ENCODE peak calls at places on chromosomes 13 and 19, in eight cellular contexts. S is activated naive CD4-positive, alpha-beta T cell treated with anti-CD3 and anti-CD28 coated beads, Interleukin-2, amount 10 ng/mL, durations not matched to agents 7 days and 5 days; M is adrenal gland; N is putamen; K is prostate gland; U is T-helper 2 cell; I is progenitor cell of endocrine pancreas; T is neuronal stem cell. A is an unnamed sample.

GRCh38 chr13:110562696-110563462 is 1.4 kb upstream of the RAB20 start:
- DNase-seq in I (no peak), N (no peak), M (peak), S (no peak), K (peak), U (no peak), T (no peak), A (no peak)

GRCh38 chr13:60509601-60510386 is 112.8 kb downstream of the TDRD3 start:
- DNase-seq in T (no peak), U (no peak), M (no peak), S (no peak), I (no peak), K (no peak), N (no peak), A (no peak)

GRCh38 chr13:45328661-45329105 is 12.3 kb downstream of the TPT1 start:
- DNase-seq in K (no peak), N (no peak), S (no peak), T (no peak), M (no peak), I (no peak), U (no peak), A (no peak)

GRCh38 chr19:38381138-38381537 is 6.7 kb downstream of the GGN start:
- DNase-seq in N (no peak), K (no peak), I (no peak), M (no peak), U (no peak), S (no peak), T (no peak), A (no peak)

GRCh38 chr19:4976412-4977298 is 7.7 kb downstream of the KDM4B start:
- DNase-seq in U (no peak), T (no peak), K (peak), I (no peak), S (no peak), M (peak), N (peak), A (peak)

GRCh38 chr13:113275387-113275786 is 21.7 kb upstream of the LAMP1 start:
- DNase-seq in I (peak), N (no peak), T (no peak), K (peak), M (peak), U (no peak), S (peak), A (no peak)

GRCh38 chr13:36130168-36130541 is 1.0 kb downstream of the DCLK1 start:
- DNase-seq in N (no peak), T (no peak), I (no peak), S (no peak), U (no peak), K (no peak), M (no peak), A (no peak)

GRCh38 chr19:7729211-7729610 is 2.7 kb downstream of the CLEC4G start:
- DNase-seq in I (no peak), K (no peak), N (no peak), M (no peak), T (no peak), U (no peak), S (no peak), A (no peak)

GRCh38 chr19:43460362-43461016 is 4.9 kb downstream of the LYPD3 start:
- DNase-seq in K (no peak), T (no peak), N (no peak), U (no peak), I (no peak), M (no peak), S (no peak), A (no peak)

GRCh38 chr19:24159707-24160106 is 72.7 kb downstream of the ZNF254 start:
- DNase-seq in S (no peak), M (no peak), U (no peak), T (no peak), K (no peak), I (no peak), N (no peak), A (no peak)

GRCh38 chr13:49183672-49184315 is 36.3 kb upstream of the MLNR start:
- DNase-seq in S (no peak), I (no peak), N (no peak), U (no peak), M (no peak), K (no peak), T (no peak), A (no peak)

GRCh38 chr13:72198042-72198441 is 331.0 kb upstream of the DACH1 start:
- DNase-seq in K (no peak), I (no peak), U (no peak), N (peak), T (no peak), M (no peak), S (no peak), A (no peak)

GRCh38 chr13:30708541-30708940 is 26.8 kb upstream of the ALOX5AP start:
- DNase-seq in M (no peak), T (no peak), N (no peak), U (no peak), I (no peak), S (no peak), K (no peak), A (peak)

GRCh38 chr19:36115453-36116343 is at the start of gene TBCB:
- DNase-seq in S (peak), I (peak), M (no peak), T (no peak), N (no peak), K (peak), U (no peak), A (peak)

GRCh38 chr13:47159853-47160550 is 263.1 kb upstream of the HTR2A start:
- DNase-seq in N (no peak), M (no peak), T (no peak), U (no peak), I (no peak), S (no peak), K (no peak), A (no peak)

GRCh38 chr13:42990147-42990990 is 1.7 kb downstream of the EPSTI1 start:
- DNase-seq in K (no peak), T (no peak), M (no peak), N (no peak), I (no peak), U (no peak), S (no peak), A (no peak)

GRCh38 chr13:65133094-65133493 is 2097.0 kb downstream of the PCDH9 start:
- DNase-seq in U (no peak), S (no peak), I (no peak), M (no peak), N (no peak), T (no peak), K (no peak), A (no peak)

GRCh38 chr19:19110410-19111137 is 27.7 kb downstream of the TMEM161A start:
- DNase-seq in S (peak), K (no peak), M (no peak), I (peak), N (peak), T (no peak), U (no peak), A (no peak)

GRCh38 chr19:8461891-8462290 is 17.1 kb downstream of the HNRNPM start:
- DNase-seq in M (no peak), N (no peak), U (no peak), I (no peak), S (no peak), K (no peak), T (no peak), A (no peak)

GRCh38 chr13:20824762-20825161 is 51.0 kb upstream of the EEF1AKMT1 start:
- DNase-seq in M (no peak), S (no peak), I (no peak), K (no peak), U (no peak), T (no peak), N (no peak), A (no peak)

GRCh38 chr13:41007359-41008118 is 11.6 kb downstream of the ELF1 start:
- DNase-seq in M (no peak), I (no peak), U (no peak), S (no peak), N (no peak), T (no peak), K (no peak), A (no peak)

GRCh38 chr13:30859326-30859725 is 46.7 kb upstream of the MEDAG start:
- DNase-seq in S (no peak), M (no peak), T (no peak), U (no peak), I (no peak), K (no peak), N (no peak), A (peak)

GRCh38 chr19:5706876-5707573 is 12.9 kb downstream of the LONP1 start:
- DNase-seq in T (no peak), K (no peak), M (peak), I (no peak), U (no peak), N (no peak), S (no peak), A (no peak)

GRCh38 chr13:100439247-100439955 is 149.2 kb downstream of the GGACT start:
- DNase-seq in N (no peak), U (no peak), T (peak), M (no peak), K (no peak), S (no peak), I (no peak), A (no peak)

GRCh38 chr13:29958476-29958875 is 108.1 kb upstream of the UBL3 start:
- DNase-seq in S (no peak), K (no peak), I (no peak), T (no peak), M (no peak), U (peak), N (no peak), A (no peak)

GRCh38 chr19:13483215-13483614 is 23.1 kb downstream of the CACNA1A start:
- DNase-seq in M (no peak), I (no peak), S (no peak), T (no peak), K (no peak), U (no peak), N (no peak), A (no peak)

GRCh38 chr19:43789029-43789428 is 8.3 kb upstream of the KCNN4 start:
- DNase-seq in I (no peak), U (no peak), N (no peak), T (peak), S (peak), K (no peak), M (no peak), A (no peak)

GRCh38 chr13:20312292-20312691 is 80.2 kb upstream of the GJB6 start:
- DNase-seq in S (no peak), N (no peak), K (no peak), I (no peak), U (no peak), T (no peak), M (no peak), A (no peak)

GRCh38 chr13:113998781-113999617 is 25.1 kb upstream of the C13orf46 start:
- DNase-seq in N (no peak), I (no peak), K (no peak), S (no peak), T (no peak), M (no peak), U (no peak), A (no peak)

GRCh38 chr19:5968431-5969373 is 9.2 kb downstream of the RANBP3 start:
- DNase-seq in I (no peak), K (no peak), U (no peak), M (peak), N (no peak), S (no peak), T (no peak), A (no peak)

GRCh38 chr19:7182489-7182888 is 111.7 kb downstream of the INSR start:
- DNase-seq in U (no peak), N (no peak), S (no peak), T (no peak), K (no peak), M (no peak), I (no peak), A (no peak)

A was measured in ureter.